ENCODE peak calls at places on chromosomes 11 and 22, in six cellular contexts. One of them, this sample, is unnamed.

GRCh38 chr11:67278135-67278938 is 10.8 kb upstream of the ANKRD13D start:
- DNase-seq in sigmoid colon: peak
- DNase-seq in hepatocyte: no peak
- DNase-seq in substantia nigra: no peak
- DNase-seq in PC-3: no peak
- DNase-seq in globus pallidus: no peak
- DNase-seq in this sample: no peak

GRCh38 chr11:107014871-107015270 is 3.4 kb downstream of the GUCY1A2 start:
- DNase-seq in sigmoid colon: no peak
- DNase-seq in hepatocyte: no peak
- DNase-seq in substantia nigra: no peak
- DNase-seq in PC-3: peak
- DNase-seq in globus pallidus: no peak
- DNase-seq in this sample: no peak

GRCh38 chr11:122261546-122261945 is 145.5 kb upstream of the BLID start:
- DNase-seq in sigmoid colon: no peak
- DNase-seq in hepatocyte: no peak
- DNase-seq in substantia nigra: no peak
- DNase-seq in PC-3: peak
- DNase-seq in globus pallidus: no peak
- DNase-seq in this sample: no peak

GRCh38 chr11:89381094-89381493 is 110.1 kb downstream of the NOX4 start:
- DNase-seq in sigmoid colon: no peak
- DNase-seq in hepatocyte: peak
- DNase-seq in substantia nigra: no peak
- DNase-seq in PC-3: peak
- DNase-seq in globus pallidus: no peak
- DNase-seq in this sample: no peak

GRCh38 chr22:30267382-30268302 is 991 bp upstream of the OSM start:
- DNase-seq in sigmoid colon: no peak
- DNase-seq in hepatocyte: no peak
- DNase-seq in substantia nigra: no peak
- DNase-seq in PC-3: no peak
- DNase-seq in globus pallidus: no peak
- DNase-seq in this sample: no peak

GRCh38 chr22:43289976-43290663 is 53.1 kb downstream of the SCUBE1 start:
- DNase-seq in sigmoid colon: peak
- DNase-seq in hepatocyte: no peak
- DNase-seq in substantia nigra: no peak
- DNase-seq in PC-3: no peak
- DNase-seq in globus pallidus: no peak
- DNase-seq in this sample: no peak

GRCh38 chr22:48937032-48937639 is 890.5 kb downstream of the BRD1 start:
- DNase-seq in sigmoid colon: peak
- DNase-seq in hepatocyte: no peak
- DNase-seq in substantia nigra: no peak
- DNase-seq in PC-3: no peak
- DNase-seq in globus pallidus: no peak
- DNase-seq in this sample: no peak

GRCh38 chr11:125950696-125951645 is 5.1 kb downstream of the VSIG10L2 start:
- DNase-seq in sigmoid colon: peak
- DNase-seq in hepatocyte: no peak
- DNase-seq in substantia nigra: no peak
- DNase-seq in PC-3: no peak
- DNase-seq in globus pallidus: no peak
- DNase-seq in this sample: no peak

GRCh38 chr11:5620606-5621521 is 3.9 kb upstream of the TRIM34 start:
- DNase-seq in sigmoid colon: no peak
- DNase-seq in hepatocyte: peak
- DNase-seq in substantia nigra: no peak
- DNase-seq in PC-3: peak
- DNase-seq in globus pallidus: no peak
- DNase-seq in this sample: no peak

GRCh38 chr11:61507962-61508824 is at the start of gene LRRC10B:
- DNase-seq in sigmoid colon: no peak
- DNase-seq in hepatocyte: peak
- DNase-seq in substantia nigra: no peak
- DNase-seq in PC-3: no peak
- DNase-seq in globus pallidus: no peak
- DNase-seq in this sample: peak

GRCh38 chr22:27797793-27798525 is 3.6 kb downstream of the MN1 start:
- DNase-seq in sigmoid colon: no peak
- DNase-seq in hepatocyte: no peak
- DNase-seq in substantia nigra: no peak
- DNase-seq in PC-3: no peak
- DNase-seq in globus pallidus: no peak
- DNase-seq in this sample: no peak

GRCh38 chr11:105609341-105609781 is 512 bp upstream of the GRIA4 start:
- DNase-seq in sigmoid colon: no peak
- DNase-seq in hepatocyte: peak
- DNase-seq in substantia nigra: no peak
- DNase-seq in PC-3: peak
- DNase-seq in globus pallidus: peak
- DNase-seq in this sample: peak

GRCh38 chr11:65301491-65302329 is 13.0 kb upstream of the CDC42EP2 start:
- DNase-seq in sigmoid colon: peak
- DNase-seq in hepatocyte: peak
- DNase-seq in substantia nigra: no peak
- DNase-seq in PC-3: no peak
- DNase-seq in globus pallidus: peak
- DNase-seq in this sample: no peak

GRCh38 chr22:22547692-22548348 is 11.2 kb downstream of the PRAME start:
- DNase-seq in sigmoid colon: no peak
- DNase-seq in hepatocyte: no peak
- DNase-seq in substantia nigra: no peak
- DNase-seq in PC-3: no peak
- DNase-seq in globus pallidus: no peak
- DNase-seq in this sample: no peak

GRCh38 chr22:23557036-23557435 is 23.1 kb downstream of the IGLL1 start:
- DNase-seq in sigmoid colon: peak
- DNase-seq in hepatocyte: no peak
- DNase-seq in substantia nigra: no peak
- DNase-seq in PC-3: no peak
- DNase-seq in globus pallidus: no peak
- DNase-seq in this sample: no peak

GRCh38 chr22:26887916-26888315 is 230.5 kb downstream of the MIAT start:
- DNase-seq in sigmoid colon: no peak
- DNase-seq in hepatocyte: no peak
- DNase-seq in substantia nigra: no peak
- DNase-seq in PC-3: no peak
- DNase-seq in globus pallidus: no peak
- DNase-seq in this sample: no peak

GRCh38 chr11:679271-680207 is 15.5 kb downstream of the DEAF1 start:
- DNase-seq in sigmoid colon: no peak
- DNase-seq in hepatocyte: no peak
- DNase-seq in substantia nigra: no peak
- DNase-seq in PC-3: no peak
- DNase-seq in globus pallidus: no peak
- DNase-seq in this sample: no peak

GRCh38 chr22:23113067-23113846 is 28.5 kb downstream of the RSPH14 start:
- DNase-seq in sigmoid colon: no peak
- DNase-seq in hepatocyte: peak
- DNase-seq in substantia nigra: peak
- DNase-seq in PC-3: no peak
- DNase-seq in globus pallidus: peak
- DNase-seq in this sample: no peak

GRCh38 chr11:33669598-33670249 is 30.9 kb downstream of the C11orf91 start:
- DNase-seq in sigmoid colon: no peak
- DNase-seq in hepatocyte: no peak
- DNase-seq in substantia nigra: no peak
- DNase-seq in PC-3: no peak
- DNase-seq in globus pallidus: no peak
- DNase-seq in this sample: no peak

This sample was measured in NT2/D1.